ENCODE peak calls at places on chromosome 17, in nine cellular contexts. W is brain microvascular endothelial cell, N is omental fat pad, X is uterus, U is IMR-90, R is retinal pigment epithelial cell, Y is tibial nerve, J is breast epithelium, L is cardiac fibroblast. E is an unnamed sample.

GRCh38 chr17:10777890-10778289 is 26.0 kb downstream of the TMEM238L start:
- DNase-seq in W (no peak), N (no peak), X (no peak), U (no peak), R (no peak), Y (no peak), J (no peak), L (no peak), E (no peak)

GRCh38 chr17:56812971-56813388 is 20.7 kb downstream of the C17orf67 start:
- DNase-seq in W (no peak), N (no peak), X (no peak), U (no peak), R (no peak), Y (no peak), J (no peak), L (no peak), E (no peak)

GRCh38 chr17:17812211-17813054 is 24.4 kb downstream of the SREBF1 start:
- DNase-seq in W (no peak), N (peak), X (peak), U (peak), R (no peak), Y (peak), J (peak), L (peak), E (peak)

GRCh38 chr17:45224671-45225050 is 3.0 kb downstream of the FMNL1 start:
- DNase-seq in W (no peak), N (no peak), X (no peak), U (no peak), R (no peak), Y (no peak), J (no peak), L (no peak), E (no peak)

GRCh38 chr17:47999612-48000011 is 28.7 kb downstream of the CDK5RAP3 start:
- DNase-seq in W (no peak), N (no peak), X (no peak), U (peak), R (no peak), Y (no peak), J (no peak), L (peak), E (no peak)

GRCh38 chr17:72569193-72569946 is 448.6 kb downstream of the SOX9 start:
- DNase-seq in W (no peak), N (no peak), X (no peak), U (no peak), R (no peak), Y (no peak), J (no peak), L (no peak), E (no peak)

GRCh38 chr17:21194688-21195087 is 19.3 kb downstream of the TMEM11 start:
- DNase-seq in W (no peak), N (no peak), X (peak), U (peak), R (no peak), Y (no peak), J (no peak), L (no peak), E (no peak)

GRCh38 chr17:79988163-79988971 is 47.3 kb downstream of the TBC1D16 start:
- DNase-seq in W (peak), N (no peak), X (peak), U (peak), R (no peak), Y (no peak), J (no peak), L (peak), E (peak)

GRCh38 chr17:38697061-38697820 is 7.8 kb upstream of the MLLT6 start:
- DNase-seq in W (no peak), N (no peak), X (no peak), U (no peak), R (no peak), Y (no peak), J (no peak), L (no peak), E (no peak)

GRCh38 chr17:18182978-18183333 is 672 bp upstream of the ALKBH5 start:
- DNase-seq in W (no peak), N (peak), X (peak), U (peak), R (no peak), Y (peak), J (no peak), L (no peak), E (no peak)

GRCh38 chr17:51435641-51436091 is 175.3 kb downstream of the UTP18 start:
- DNase-seq in W (peak), N (no peak), X (no peak), U (peak), R (no peak), Y (no peak), J (no peak), L (peak), E (peak)

GRCh38 chr17:17685775-17686291 is 4.6 kb downstream of the RAI1 start:
- DNase-seq in W (peak), N (no peak), X (peak), U (peak), R (no peak), Y (no peak), J (no peak), L (peak), E (peak)

GRCh38 chr17:77178050-77178449 is 37.3 kb downstream of the SEC14L1 start:
- DNase-seq in W (no peak), N (no peak), X (no peak), U (no peak), R (no peak), Y (no peak), J (no peak), L (no peak), E (no peak)

GRCh38 chr17:57971572-57971971 is 16.4 kb upstream of the CUEDC1 start:
- DNase-seq in W (no peak), N (no peak), X (no peak), U (no peak), R (no peak), Y (no peak), J (no peak), L (no peak), E (no peak)

GRCh38 chr17:16513858-16514257 is 21.9 kb upstream of the LRRC75A start:
- DNase-seq in W (no peak), N (no peak), X (no peak), U (no peak), R (no peak), Y (no peak), J (no peak), L (no peak), E (no peak)

GRCh38 chr17:59347975-59348391 is 16.5 kb downstream of the YPEL2 start:
- DNase-seq in W (peak), N (no peak), X (no peak), U (no peak), R (no peak), Y (no peak), J (no peak), L (no peak), E (no peak)

GRCh38 chr17:78736526-78737079 is 45.5 kb downstream of the CYTH1 start:
- DNase-seq in W (no peak), N (no peak), X (peak), U (no peak), R (no peak), Y (peak), J (peak), L (no peak), E (peak)

GRCh38 chr17:17684901-17685774 is 3.9 kb downstream of the RAI1 start:
- DNase-seq in W (peak), N (no peak), X (peak), U (peak), R (no peak), Y (no peak), J (no peak), L (peak), E (peak)

GRCh38 chr17:55576237-55576998 is 65.2 kb upstream of the SMIM36 start:
- DNase-seq in W (peak), N (no peak), X (peak), U (peak), R (peak), Y (peak), J (no peak), L (peak), E (peak)

GRCh38 chr17:78771758-78772382 is 10.2 kb downstream of the CYTH1 start:
- DNase-seq in W (no peak), N (no peak), X (no peak), U (no peak), R (no peak), Y (no peak), J (no peak), L (no peak), E (no peak)

GRCh38 chr17:82737981-82738877 is 2.8 kb downstream of the FN3K start:
- DNase-seq in W (no peak), N (no peak), X (peak), U (peak), R (no peak), Y (no peak), J (no peak), L (peak), E (no peak)

GRCh38 chr17:36014946-36015345 is 2.8 kb downstream of the CCL23 start:
- DNase-seq in W (no peak), N (no peak), X (no peak), U (no peak), R (no peak), Y (no peak), J (no peak), L (no peak), E (no peak)

GRCh38 chr17:82801377-82801970 is 38.3 kb downstream of the ZNF750 start:
- DNase-seq in W (no peak), N (no peak), X (no peak), U (no peak), R (no peak), Y (no peak), J (no peak), L (no peak), E (no peak)

GRCh38 chr17:69523252-69523861 is 108.9 kb downstream of the MAP2K6 start:
- DNase-seq in W (peak), N (no peak), X (no peak), U (peak), R (no peak), Y (no peak), J (no peak), L (peak), E (peak)

GRCh38 chr17:5042152-5043022 is 7.2 kb upstream of the SLC52A1 start:
- DNase-seq in W (no peak), N (no peak), X (no peak), U (no peak), R (no peak), Y (no peak), J (no peak), L (no peak), E (peak)

GRCh38 chr17:55420067-55420775 is 1.4 kb downstream of the MMD start:
- DNase-seq in W (no peak), N (no peak), X (no peak), U (no peak), R (no peak), Y (no peak), J (no peak), L (no peak), E (no peak)

GRCh38 chr17:14321476-14321949 is 20.6 kb downstream of the HS3ST3B1 start:
- DNase-seq in W (no peak), N (no peak), X (no peak), U (no peak), R (no peak), Y (no peak), J (no peak), L (no peak), E (no peak)

GRCh38 chr17:56595831-56596740 is 2.6 kb downstream of the NOG start:
- DNase-seq in W (no peak), N (no peak), X (no peak), U (peak), R (no peak), Y (no peak), J (no peak), L (no peak), E (peak)

GRCh38 chr17:11598274-11599221 is at the start of gene DNAH9:
- DNase-seq in W (peak), N (peak), X (peak), U (no peak), R (no peak), Y (peak), J (peak), L (peak), E (no peak)

GRCh38 chr17:2865228-2865627 is 69.0 kb downstream of the RAP1GAP2 start:
- DNase-seq in W (no peak), N (no peak), X (no peak), U (no peak), R (no peak), Y (no peak), J (no peak), L (no peak), E (no peak)

GRCh38 chr17:2871205-2871604 is 75.0 kb downstream of the RAP1GAP2 start:
- DNase-seq in W (no peak), N (no peak), X (no peak), U (no peak), R (no peak), Y (no peak), J (no peak), L (no peak), E (no peak)

GRCh38 chr17:2871720-2872119 is 75.5 kb downstream of the RAP1GAP2 start:
- DNase-seq in W (no peak), N (no peak), X (no peak), U (peak), R (no peak), Y (no peak), J (no peak), L (no peak), E (no peak)

GRCh38 chr17:2869604-2870003 is 73.4 kb downstream of the RAP1GAP2 start:
- DNase-seq in W (no peak), N (no peak), X (no peak), U (no peak), R (no peak), Y (no peak), J (no peak), L (no peak), E (no peak)

DNA sequence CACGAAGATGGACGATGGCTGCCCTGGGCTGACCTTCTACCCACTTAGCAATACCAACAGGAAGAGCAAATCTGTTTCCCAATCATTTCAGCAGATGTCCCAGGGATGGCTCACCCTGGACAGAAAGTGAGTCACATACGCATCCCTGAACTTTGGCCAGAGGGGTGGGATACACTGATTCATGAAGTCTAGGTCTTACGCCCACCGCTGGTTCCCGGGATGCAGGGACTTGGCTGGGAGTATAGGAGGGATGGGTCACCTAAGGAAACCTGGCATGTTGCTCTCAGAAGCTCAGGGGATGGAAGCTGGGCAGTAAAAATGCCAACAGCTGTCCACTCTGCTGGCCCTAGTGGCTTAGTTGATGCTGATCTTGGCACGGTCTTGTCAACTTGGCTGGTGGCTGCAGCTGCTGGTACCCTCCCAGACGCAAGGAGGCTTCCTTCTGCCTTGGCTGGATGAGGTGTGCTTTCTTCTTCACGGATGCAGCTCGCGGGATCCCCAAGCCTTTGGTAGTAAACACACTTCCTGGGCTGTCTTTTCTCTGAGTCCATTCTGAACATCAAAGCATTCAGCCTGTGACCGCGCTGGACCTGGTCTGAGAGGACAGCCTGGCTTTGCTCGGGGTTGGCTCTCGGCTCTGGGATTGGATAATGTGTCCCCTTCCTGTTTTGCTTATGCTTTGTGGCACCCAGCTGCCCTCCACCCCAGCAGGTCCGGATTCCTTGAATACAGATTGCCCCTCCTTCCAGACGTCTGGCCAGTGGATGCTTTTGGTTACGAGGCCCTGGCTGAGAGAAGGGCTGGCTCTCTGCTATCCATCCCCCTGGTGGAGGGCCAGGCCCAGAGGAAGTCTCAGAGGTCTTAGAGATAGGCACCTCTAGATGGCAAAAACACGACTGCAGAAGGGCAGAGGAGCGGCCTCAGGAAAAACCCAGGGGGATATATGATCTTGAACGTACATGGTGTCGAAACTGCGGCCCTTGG is 71.5 kb downstream of the RAP1GAP2 start:
- DNase-seq in W (peak), N (no peak), X (no peak), U (peak), R (no peak), Y (no peak), J (no peak), L (peak), E (peak)
- TF ChIP-seq CTCF in W (peak), N (no peak), X (no peak), U (peak), R (peak), Y (no peak), J (no peak), L (no peak), E (no peak)

GRCh38 chr17:60637683-60638082 is 37.7 kb downstream of the PPM1D start:
- DNase-seq in W (no peak), N (no peak), X (no peak), U (no peak), R (no peak), Y (no peak), J (no peak), L (no peak), E (no peak)

GRCh38 chr17:60641126-60641525 is 36.5 kb upstream of the BCAS3 start:
- DNase-seq in W (no peak), N (no peak), X (no peak), U (no peak), R (no peak), Y (no peak), J (no peak), L (no peak), E (no peak)

GRCh38 chr17:60639019-60639330 is 38.7 kb upstream of the BCAS3 start:
- DNase-seq in W (no peak), N (no peak), X (no peak), U (no peak), R (no peak), Y (no peak), J (no peak), L (no peak), E (no peak)

GRCh38 chr17:60641810-60642220 is 35.8 kb upstream of the BCAS3 start:
- DNase-seq in W (peak), N (no peak), X (peak), U (peak), R (peak), Y (no peak), J (no peak), L (peak), E (peak)

GRCh38 chr17:60640503-60640902 is 37.1 kb upstream of the BCAS3 start:
- DNase-seq in W (no peak), N (no peak), X (no peak), U (peak), R (no peak), Y (no peak), J (no peak), L (peak), E (peak)
- TF ChIP-seq CTCF in W (peak), N (no peak), X (no peak), U (peak), R (peak), Y (peak), J (no peak), L (peak), E (peak)

DNA sequence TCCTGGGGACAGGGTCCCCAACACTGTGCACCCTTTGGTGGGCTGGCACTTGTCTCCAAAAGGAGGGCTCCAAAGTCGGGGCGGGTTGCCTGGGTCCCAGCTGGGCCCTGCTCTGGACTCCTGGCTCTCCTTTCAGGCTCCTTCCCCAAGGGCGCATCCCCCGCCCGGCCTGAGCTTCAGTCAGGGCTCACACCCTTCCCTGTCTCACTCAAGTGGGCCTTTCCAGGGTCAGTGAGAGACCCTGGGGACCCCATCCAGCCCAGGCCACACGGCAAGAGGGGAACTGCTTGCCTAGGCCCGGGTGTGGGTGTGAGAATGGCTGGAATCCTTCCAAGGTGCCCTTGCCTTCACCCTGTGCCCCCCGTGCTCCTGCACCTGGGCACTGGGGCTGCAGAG is 41.8 kb upstream of the SLC38A10 start:
- DNase-seq in W (no peak), N (no peak), X (no peak), U (no peak), R (no peak), Y (no peak), J (no peak), L (no peak), E (no peak)
- TF ChIP-seq CTCF in W (no peak), N (no peak), X (no peak), U (no peak), R (no peak), Y (no peak), J (no peak), L (no peak), E (no peak)

GRCh38 chr17:7133424-7133823 is 18.8 kb upstream of the ASGR2 start:
- DNase-seq in W (no peak), N (no peak), X (no peak), U (no peak), R (no peak), Y (no peak), J (no peak), L (peak), E (no peak)
- TF ChIP-seq CTCF in W (peak), N (no peak), X (peak), U (peak), R (peak), Y (peak), J (no peak), L (peak), E (no peak)

GRCh38 chr17:49756805-49757496 is 7.0 kb downstream of the FAM117A start:
- DNase-seq in W (no peak), N (no peak), X (no peak), U (no peak), R (no peak), Y (no peak), J (no peak), L (no peak), E (no peak)
- TF ChIP-seq CTCF in W (no peak), N (no peak), X (no peak), U (no peak), R (no peak), Y (no peak), J (no peak), L (no peak), E (no peak)

GRCh38 chr17:9410737-9411136 is 164.9 kb downstream of the STX8 start:
- DNase-seq in W (no peak), N (no peak), X (no peak), U (no peak), R (no peak), Y (no peak), J (no peak), L (no peak), E (no peak)
- TF ChIP-seq CTCF in W (no peak), N (no peak), X (no peak), U (no peak), R (no peak), Y (no peak), J (no peak), L (no peak), E (no peak)

GRCh38 chr17:1169471-1169908 is 10.3 kb downstream of the ABR start:
- DNase-seq in W (no peak), N (no peak), X (no peak), U (no peak), R (no peak), Y (no peak), J (no peak), L (no peak), E (no peak)

GRCh38 chr17:1168537-1169234 is 11.1 kb downstream of the ABR start:
- DNase-seq in W (no peak), N (no peak), X (no peak), U (no peak), R (no peak), Y (no peak), J (no peak), L (no peak), E (no peak)

GRCh38 chr17:1169913-1170312 is 9.9 kb downstream of the ABR start:
- DNase-seq in W (no peak), N (no peak), X (no peak), U (no peak), R (no peak), Y (no peak), J (no peak), L (no peak), E (no peak)

GRCh38 chr17:1171953-1172352 is 7.8 kb downstream of the ABR start:
- DNase-seq in W (no peak), N (no peak), X (no peak), U (no peak), R (no peak), Y (no peak), J (no peak), L (no peak), E (no peak)

GRCh38 chr17:1170739-1171138 is 9.0 kb downstream of the ABR start:
- DNase-seq in W (no peak), N (no peak), X (no peak), U (no peak), R (no peak), Y (no peak), J (no peak), L (no peak), E (no peak)
- TF ChIP-seq CTCF in W (peak), N (no peak), X (no peak), U (peak), R (peak), Y (no peak), J (no peak), L (no peak), E (peak)

DNA sequence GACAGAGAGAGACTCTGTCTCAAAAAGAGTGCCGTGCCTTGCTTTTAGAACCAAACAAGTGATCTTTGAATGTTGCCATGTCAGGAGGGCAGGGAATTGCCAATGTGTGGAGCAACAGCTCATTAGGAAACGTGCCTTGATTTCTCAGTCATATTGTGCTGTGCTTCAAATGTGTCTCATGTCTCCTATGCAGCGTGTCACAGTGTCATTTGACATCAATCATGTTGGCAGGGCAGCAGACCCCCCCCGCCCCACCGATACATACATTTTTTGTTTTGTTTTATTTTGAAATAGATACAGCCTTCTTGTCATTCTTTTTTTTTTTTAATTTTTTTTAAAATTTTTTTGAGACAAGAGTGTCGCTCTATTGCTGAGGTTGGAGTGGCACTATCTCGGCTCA is 22.1 kb downstream of the MRC2 start:
- DNase-seq in W (no peak), N (no peak), X (no peak), U (no peak), R (no peak), Y (no peak), J (no peak), L (no peak), E (no peak)
- TF ChIP-seq CTCF in W (no peak), N (no peak), X (no peak), U (no peak), R (no peak), Y (no peak), J (no peak), L (no peak), E (no peak)

GRCh38 chr17:67425571-67426160 is 48.6 kb downstream of the PITPNC1 start:
- DNase-seq in W (no peak), N (no peak), X (no peak), U (no peak), R (no peak), Y (no peak), J (no peak), L (no peak), E (no peak)
- TF ChIP-seq CTCF in W (no peak), N (no peak), X (no peak), U (no peak), R (no peak), Y (no peak), J (no peak), L (no peak), E (no peak)

E was measured in MCF 10A.